ENCODE peak calls at places on chromosomes 5 and 9, in four cellular contexts. B is IMR-90, G is K562, V is GM12878. U is an unnamed sample.

GRCh38 chr9:79757906-79758669 is 186.3 kb downstream of the TLE4 start:
- DNase-seq in B (peak), G (no peak), V (no peak), U (no peak)

GRCh38 chr5:43602456-43602817 is 543 bp upstream of the NNT start:
- DNase-seq in B (peak), G (peak), V (no peak), U (peak)

GRCh38 chr5:133635051-133635450 is 22.7 kb upstream of the FSTL4 start:
- DNase-seq in B (peak), G (no peak), V (no peak), U (peak)

GRCh38 chr5:156325671-156326070 is 1.3 kb upstream of the SGCD start:
- DNase-seq in B (no peak), G (no peak), V (no peak), U (no peak)

GRCh38 chr5:36273809-36274526 is 27.7 kb downstream of the RANBP3L start:
- DNase-seq in B (no peak), G (no peak), V (no peak), U (no peak)

GRCh38 chr5:108619815-108620214 is 127.9 kb upstream of the FER start:
- DNase-seq in B (no peak), G (no peak), V (no peak), U (no peak)

GRCh38 chr5:82815871-82816270 is 261.3 kb downstream of the TMEM167A start:
- DNase-seq in B (no peak), G (no peak), V (no peak), U (no peak)

GRCh38 chr5:88957000-88957399 is 74.0 kb upstream of the MEF2C start:
- DNase-seq in B (no peak), G (no peak), V (no peak), U (no peak)

GRCh38 chr9:3746296-3747275 is 220.8 kb upstream of the RFX3 start:
- DNase-seq in B (peak), G (no peak), V (no peak), U (peak)

GRCh38 chr5:10355071-10355889 is 1.8 kb downstream of the MARCHF6 start:
- DNase-seq in B (peak), G (no peak), V (no peak), U (no peak)

GRCh38 chr5:145636396-145636795 is 198.7 kb downstream of the PRELID2 start:
- DNase-seq in B (no peak), G (no peak), V (no peak), U (no peak)

GRCh38 chr5:180467989-180468731 is 26.0 kb upstream of the CNOT6 start:
- DNase-seq in B (no peak), G (no peak), V (no peak), U (no peak)

GRCh38 chr5:67268233-67269011 is 71.8 kb upstream of the CD180 start:
- DNase-seq in B (peak), G (no peak), V (no peak), U (peak)
- TF ChIP-seq SMC3 in B (no peak), G (no peak), V (no peak), U (peak)

GRCh38 chr9:91420471-91421021 is 3.1 kb downstream of the NFIL3 start:
- DNase-seq in B (peak), G (no peak), V (no peak), U (no peak)

GRCh38 chr9:91419222-91420191 is 4.1 kb downstream of the NFIL3 start:
- DNase-seq in B (peak), G (peak), V (no peak), U (peak)

GRCh38 chr9:91421987-91422765 is 1.5 kb downstream of the NFIL3 start:
- DNase-seq in B (peak), G (no peak), V (no peak), U (peak)

GRCh38 chr9:91422832-91423711 is 560 bp downstream of the NFIL3 start:
- DNase-seq in B (peak), G (no peak), V (no peak), U (peak)

DNA sequence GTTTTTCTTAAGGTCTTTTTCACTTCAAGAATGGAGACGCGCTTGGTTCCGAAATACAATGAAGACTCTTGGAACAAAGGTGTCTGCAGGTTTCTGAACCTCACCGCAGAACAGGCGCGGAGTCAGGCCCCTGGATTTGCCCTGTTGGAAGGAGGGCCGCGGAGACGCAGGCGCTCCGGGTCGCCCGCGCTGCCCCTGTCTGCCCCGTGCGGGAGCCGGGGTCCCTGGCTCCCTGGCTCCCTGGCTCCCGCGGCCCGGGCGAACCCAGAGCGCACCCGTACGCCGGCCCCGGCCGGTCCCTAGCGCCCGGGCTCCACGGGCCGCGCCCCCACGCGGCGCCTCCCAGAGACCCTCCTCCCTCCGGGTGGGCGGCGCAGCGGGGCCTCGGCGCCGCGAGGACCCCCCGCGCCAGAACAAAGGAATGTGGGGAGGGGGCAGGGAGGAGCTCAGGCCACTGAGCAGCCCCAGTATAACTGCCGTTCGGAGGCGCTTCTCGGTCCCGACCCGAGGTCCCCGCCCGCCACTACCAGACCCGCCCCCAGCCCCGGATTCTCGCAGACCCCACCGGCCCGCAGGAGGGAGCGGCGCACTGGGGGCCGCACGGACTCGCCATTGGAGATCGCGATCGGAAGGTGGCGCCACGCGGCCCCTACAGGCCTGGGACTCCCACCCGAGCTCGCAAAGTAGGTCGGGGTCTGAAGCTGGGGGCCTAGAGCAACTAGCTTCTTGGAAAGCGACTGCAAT is 2.4 kb downstream of the NFIL3 start:
- DNase-seq in B (peak), G (no peak), V (no peak), U (no peak)
- TF ChIP-seq ELK1 in B (no peak), G (no peak), V (no peak), U (no peak)

DNA sequence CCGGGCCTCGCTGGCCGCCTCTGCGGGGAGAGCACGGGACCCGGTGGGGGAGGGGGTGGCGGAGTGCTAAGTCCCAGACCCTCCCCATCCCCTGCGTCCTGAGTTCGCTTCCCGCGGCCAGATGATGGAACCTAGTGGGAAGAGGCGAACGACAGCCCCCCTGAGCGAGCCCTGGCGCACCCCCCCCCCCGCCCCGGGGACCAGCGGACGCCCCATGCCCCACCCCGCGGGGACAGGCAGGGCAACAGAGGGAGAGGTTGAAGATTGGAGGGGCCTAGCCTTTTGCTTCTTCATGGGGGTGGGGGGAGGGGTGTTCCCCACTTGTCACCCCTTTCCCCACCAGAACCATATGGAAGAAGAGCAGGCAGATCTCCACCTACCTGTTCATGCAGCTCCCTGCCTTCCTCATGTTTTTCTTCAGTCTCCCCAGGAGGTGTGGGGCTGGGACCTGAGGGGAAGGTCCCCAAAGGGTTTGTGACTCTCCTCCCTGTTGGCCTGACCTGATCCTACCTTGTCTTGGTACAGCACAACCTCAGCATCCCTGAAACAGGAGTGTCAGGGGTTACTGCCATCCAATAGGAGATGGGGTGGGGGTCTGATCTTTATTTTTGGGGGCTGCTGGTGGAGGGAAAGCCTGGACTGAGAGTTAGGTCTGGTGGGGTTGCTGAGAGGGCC is 482 bp downstream of the FAM53C start:
- DNase-seq in B (no peak), G (peak), V (no peak), U (no peak)
- TF ChIP-seq SMC3 in B (no peak), G (no peak), V (no peak), U (no peak)

GRCh38 chr5:72369301-72370079 is 49.3 kb downstream of the PTCD2 start:
- DNase-seq in B (peak), G (no peak), V (peak), U (no peak)
- TF ChIP-seq ELK1 in B (no peak), G (no peak), V (no peak), U (no peak)

GRCh38 chr5:149117970-149118369 is 23.3 kb upstream of the ABLIM3 start:
- DNase-seq in B (no peak), G (no peak), V (no peak), U (no peak)

GRCh38 chr5:149118463-149118862 is 22.8 kb upstream of the ABLIM3 start:
- DNase-seq in B (peak), G (no peak), V (no peak), U (no peak)

GRCh38 chr5:149110406-149110805 is 30.9 kb upstream of the ABLIM3 start:
- DNase-seq in B (peak), G (no peak), V (no peak), U (no peak)

GRCh38 chr5:149114403-149115312 is 26.6 kb upstream of the ABLIM3 start:
- DNase-seq in B (peak), G (peak), V (no peak), U (peak)

DNA sequence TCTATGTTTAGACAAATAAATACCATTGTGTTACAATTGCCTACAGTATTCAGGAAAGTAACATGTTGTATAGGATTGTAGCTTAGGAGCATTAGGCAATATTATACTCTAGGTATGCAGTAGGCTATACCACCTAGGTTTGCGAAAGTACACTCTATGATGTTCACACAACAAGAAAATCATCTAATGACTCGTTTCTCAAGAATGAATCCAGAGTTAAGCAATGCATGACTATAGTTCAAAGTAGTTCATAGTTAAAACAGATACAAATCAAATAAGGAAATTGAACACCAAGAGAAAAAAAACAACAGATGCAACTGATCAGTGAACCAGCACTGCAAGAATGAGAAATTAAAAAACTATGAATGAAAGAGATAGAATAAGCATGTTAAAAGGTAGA is 27.6 kb upstream of the ABLIM3 start:
- DNase-seq in B (peak), G (no peak), V (no peak), U (no peak)
- TF ChIP-seq SMC3 in B (no peak), G (no peak), V (no peak), U (no peak)

DNA sequence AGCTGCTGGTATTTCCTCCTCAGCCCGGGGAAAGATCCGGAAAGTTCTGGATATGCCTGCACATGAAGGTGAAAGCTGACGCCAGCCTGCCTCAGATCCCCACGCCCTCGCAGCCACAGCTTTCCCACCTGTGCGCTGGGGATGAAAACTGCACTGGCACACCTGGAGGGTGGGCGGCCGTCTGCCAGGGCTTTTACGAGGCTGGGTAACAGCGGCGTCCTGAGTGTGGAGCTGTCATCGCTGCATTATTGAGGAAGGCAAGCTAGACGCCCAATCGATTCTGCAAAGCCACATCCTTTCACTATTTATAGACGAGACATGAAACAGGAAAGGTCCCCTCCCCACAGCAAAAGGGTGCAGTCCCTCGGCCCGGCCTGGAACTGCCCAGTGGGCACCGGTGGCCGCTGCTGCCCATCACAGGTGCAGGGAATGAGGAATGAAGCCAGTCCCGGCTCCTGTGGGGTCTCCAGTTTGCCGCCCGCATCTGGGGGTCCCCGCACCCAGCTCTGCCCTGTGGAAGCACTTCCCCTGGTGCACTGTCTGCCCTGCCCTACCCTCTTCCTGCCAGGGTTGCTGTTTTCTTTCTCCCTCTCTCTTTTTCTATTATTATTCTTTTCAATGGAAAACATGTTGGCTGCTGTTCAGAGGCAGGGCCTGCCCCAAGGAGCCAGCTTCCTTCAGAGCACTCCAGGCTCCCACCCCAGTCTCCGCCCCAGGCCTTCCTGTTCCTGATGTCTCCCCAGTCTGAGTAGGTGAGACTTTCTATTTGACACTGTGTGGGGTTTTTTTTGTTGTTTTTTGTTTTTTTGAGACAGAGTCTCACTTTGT is 7.0 kb downstream of the NOTCH1 start:
- DNase-seq in B (no peak), G (no peak), V (no peak), U (no peak)
- TF ChIP-seq ELK1 in B (no peak), G (no peak), V (no peak), U (no peak)

DNA sequence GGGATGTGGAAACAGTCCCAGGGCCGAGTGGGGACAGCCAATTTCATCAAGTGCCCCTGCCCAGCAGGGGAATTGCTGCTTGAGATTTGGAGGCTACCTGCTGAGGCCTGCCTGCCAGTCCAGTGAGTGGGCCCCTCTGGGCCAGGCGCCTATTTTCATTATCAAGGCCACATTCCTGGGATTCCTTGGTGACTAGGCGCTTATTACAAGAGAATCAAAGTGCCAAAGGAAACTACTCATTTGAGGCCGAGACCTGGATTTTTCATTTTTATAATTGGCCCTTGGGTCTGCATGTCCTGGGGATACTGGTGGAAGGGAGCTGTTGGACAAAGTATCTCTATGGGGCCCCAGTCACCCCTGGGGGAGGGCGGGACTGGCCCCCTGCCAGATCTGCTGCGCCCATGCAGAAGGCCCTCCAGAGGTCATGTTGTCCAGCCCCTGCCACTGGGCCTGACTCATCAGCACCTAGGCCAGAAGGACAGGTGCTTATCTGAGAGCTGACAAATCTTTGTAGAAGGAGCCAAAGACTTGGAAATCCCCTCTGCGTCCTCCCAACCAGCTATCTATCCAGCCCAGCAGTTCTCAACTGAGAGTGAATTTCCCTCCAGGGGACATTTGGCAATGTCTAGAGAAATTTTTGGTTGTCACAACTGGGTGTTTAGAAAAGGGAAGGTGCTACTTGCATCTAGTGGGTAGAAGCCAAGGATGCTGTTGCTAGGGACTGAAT is 45.6 kb downstream of the FOXI1 start:
- DNase-seq in B (peak), G (peak), V (no peak), U (peak)
- TF ChIP-seq SMC3 in B (no peak), G (no peak), V (no peak), U (peak)

DNA sequence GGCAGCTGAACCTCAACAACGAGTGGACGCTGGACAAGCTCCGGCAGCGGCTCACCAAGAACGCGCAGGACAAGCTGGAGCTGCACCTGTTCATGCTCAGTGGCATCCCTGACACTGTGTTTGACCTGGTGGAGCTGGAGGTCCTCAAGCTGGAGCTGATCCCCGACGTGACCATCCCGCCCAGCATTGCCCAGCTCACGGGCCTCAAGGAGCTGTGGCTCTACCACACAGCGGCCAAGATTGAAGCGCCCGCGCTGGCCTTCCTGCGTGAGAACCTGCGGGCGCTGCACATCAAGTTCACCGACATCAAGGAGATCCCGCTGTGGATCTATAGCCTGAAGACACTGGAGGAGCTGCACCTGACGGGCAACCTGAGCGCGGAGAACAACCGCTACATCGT is 12.4 kb upstream of the PHYHD1 start:
- DNase-seq in B (no peak), G (no peak), V (no peak), U (no peak)
- TF ChIP-seq ELK1 in B (no peak), G (no peak), V (no peak), U (no peak)

GRCh38 chr5:74865799-74866652 is at the start of gene FAM169A:
- DNase-seq in B (peak), G (no peak), V (no peak), U (peak)

GRCh38 chr5:74864823-74865222 is 1.4 kb downstream of the FAM169A start:
- DNase-seq in B (no peak), G (no peak), V (no peak), U (no peak)

GRCh38 chr5:74863726-74864125 is 2.5 kb downstream of the FAM169A start:
- DNase-seq in B (no peak), G (no peak), V (no peak), U (no peak)

GRCh38 chr5:74866653-74867162 is 521 bp upstream of the FAM169A start:
- DNase-seq in B (no peak), G (no peak), V (no peak), U (peak)

GRCh38 chr5:74865293-74865798 is 841 bp downstream of the FAM169A start:
- DNase-seq in B (no peak), G (no peak), V (no peak), U (no peak)
- TF ChIP-seq SMC3 in B (no peak), G (no peak), V (no peak), U (no peak)

DNA sequence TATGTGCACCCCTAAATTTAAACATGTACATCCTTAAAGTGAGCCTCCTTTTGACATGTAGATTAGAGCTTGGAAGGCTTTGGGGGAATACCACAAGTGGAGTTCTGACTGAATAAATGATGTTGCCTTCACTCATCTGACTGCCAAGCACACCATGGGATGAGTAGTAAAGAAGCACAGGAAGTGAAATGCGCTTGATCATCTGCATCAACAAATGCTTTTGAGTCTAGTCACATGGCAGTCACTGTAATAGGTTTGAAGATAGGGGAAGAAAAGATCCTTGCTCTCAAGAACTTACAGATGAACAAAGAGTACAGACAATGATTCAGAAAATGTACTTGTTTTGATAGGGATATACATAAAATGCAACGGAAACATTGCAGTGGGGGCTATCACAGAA is 62.0 kb upstream of the STARD4 start:
- DNase-seq in B (peak), G (no peak), V (no peak), U (no peak)
- TF ChIP-seq ELK1 in B (no peak), G (no peak), V (no peak), U (no peak)